ENCODE peak calls at places on chromosome 2, in nine cellular contexts. O, F, U, X, V, B, T, E and Z are unnamed samples.
A peak's percentile ranks its signal among the peaks of the same experiment; 100 is the strongest.

GRCh38 chr2:143473206-143473605 is 344.0 kb downstream of the ARHGAP15 start:
- DNase-seq in O (peak; percentile 61), F (peak; percentile 68), U (no peak), X (peak; percentile 77), V (peak; percentile 62), B (no peak), T (no peak), E (no peak), Z (peak; percentile 75)

GRCh38 chr2:219045937-219046550 is 4.7 kb upstream of the CFAP65 start:
- DNase-seq in O (peak; percentile 35), F (peak; percentile 51), U (no peak), X (peak; percentile 25), V (no peak), B (no peak), T (no peak), E (no peak), Z (peak; percentile 61)

GRCh38 chr2:37287966-37288365 is 36.7 kb downstream of the PRKD3 start:
- DNase-seq in O (no peak), F (no peak), U (no peak), X (no peak), V (no peak), B (no peak), T (no peak), E (no peak), Z (no peak)

GRCh38 chr2:227848586-227848985 is 22.8 kb upstream of the DAW1 start:
- DNase-seq in O (no peak), F (no peak), U (peak; percentile 33), X (no peak), V (no peak), B (no peak), T (peak; percentile 65), E (peak; percentile 30), Z (no peak)

GRCh38 chr2:45724329-45724728 is 72.9 kb downstream of the PRKCE start:
- DNase-seq in O (no peak), F (no peak), U (no peak), X (no peak), V (no peak), B (no peak), T (no peak), E (no peak), Z (no peak)

GRCh38 chr2:160228141-160228963 is 28.3 kb upstream of the ITGB6 start:
- DNase-seq in O (peak; percentile 95), F (peak; percentile 78), U (peak; percentile 95), X (peak; percentile 97), V (peak; percentile 72), B (no peak), T (no peak), E (no peak), Z (peak; percentile 83)

GRCh38 chr2:101026253-101026701 is 24.2 kb downstream of the RPL31 start:
- DNase-seq in O (no peak), F (no peak), U (no peak), X (no peak), V (no peak), B (no peak), T (no peak), E (no peak), Z (no peak)

GRCh38 chr2:222568866-222569265 is 87.0 kb downstream of the FARSB start:
- DNase-seq in O (peak; percentile 82), F (peak; percentile 81), U (no peak), X (peak; percentile 81), V (peak; percentile 60), B (no peak), T (no peak), E (no peak), Z (peak; percentile 58)

GRCh38 chr2:105168543-105168942 is 73.0 kb upstream of the GPR45 start:
- DNase-seq in O (no peak), F (no peak), U (no peak), X (no peak), V (no peak), B (no peak), T (no peak), E (no peak), Z (no peak)

GRCh38 chr2:186530314-186530713 is 44.3 kb downstream of the ZC3H15 start:
- DNase-seq in O (no peak), F (no peak), U (no peak), X (no peak), V (no peak), B (no peak), T (no peak), E (no peak), Z (no peak)

GRCh38 chr2:232870002-232870765 is at the start of gene SNORC:
- DNase-seq in O (no peak), F (no peak), U (no peak), X (no peak), V (no peak), B (no peak), T (no peak), E (no peak), Z (no peak)

GRCh38 chr2:157336137-157336721 is 10.6 kb upstream of the ERMN start:
- DNase-seq in O (peak; percentile 25), F (peak; percentile 49), U (no peak), X (peak; percentile 22), V (peak; percentile 38), B (peak; percentile 23), T (no peak), E (peak; percentile 40), Z (peak; percentile 57)

GRCh38 chr2:58289029-58289428 is 47.9 kb upstream of the FANCL start:
- DNase-seq in O (no peak), F (no peak), U (peak; percentile 15), X (peak; percentile 1), V (no peak), B (no peak), T (no peak), E (no peak), Z (no peak)

GRCh38 chr2:29115797-29116781 is 874 bp downstream of the CLIP4 start:
- DNase-seq in O (peak; percentile 74), F (peak; percentile 88), U (no peak), X (peak; percentile 79), V (peak; percentile 91), B (peak; percentile 83), T (peak; percentile 76), E (peak; percentile 71), Z (peak; percentile 85)

GRCh38 chr2:173997269-173997668 is 32.1 kb upstream of the SP3 start:
- DNase-seq in O (no peak), F (peak; percentile 85), U (no peak), X (peak; percentile 36), V (peak; percentile 88), B (no peak), T (peak; percentile 52), E (peak; percentile 76), Z (peak; percentile 63)

GRCh38 chr2:232398293-232399034 is 8.2 kb upstream of the ALPG start:
- DNase-seq in O (no peak), F (no peak), U (no peak), X (no peak), V (no peak), B (no peak), T (no peak), E (no peak), Z (no peak)

GRCh38 chr2:95024960-95025405 is 525 bp upstream of the MAL start:
- DNase-seq in O (no peak), F (no peak), U (no peak), X (no peak), V (no peak), B (no peak), T (no peak), E (no peak), Z (no peak)

GRCh38 chr2:95022309-95023221 is 2.9 kb upstream of the MAL start:
- DNase-seq in O (peak; percentile 52), F (peak; percentile 66), U (no peak), X (peak; percentile 32), V (peak; percentile 46), B (peak; percentile 81), T (peak; percentile 84), E (peak; percentile 65), Z (peak; percentile 62)

GRCh38 chr2:95024306-95024880 is 1.1 kb upstream of the MAL start:
- DNase-seq in O (no peak), F (no peak), U (no peak), X (no peak), V (no peak), B (no peak), T (no peak), E (no peak), Z (no peak)

GRCh38 chr2:95021847-95022246 is 3.7 kb upstream of the MAL start:
- DNase-seq in O (no peak), F (no peak), U (no peak), X (no peak), V (no peak), B (no peak), T (no peak), E (no peak), Z (no peak)

DNA sequence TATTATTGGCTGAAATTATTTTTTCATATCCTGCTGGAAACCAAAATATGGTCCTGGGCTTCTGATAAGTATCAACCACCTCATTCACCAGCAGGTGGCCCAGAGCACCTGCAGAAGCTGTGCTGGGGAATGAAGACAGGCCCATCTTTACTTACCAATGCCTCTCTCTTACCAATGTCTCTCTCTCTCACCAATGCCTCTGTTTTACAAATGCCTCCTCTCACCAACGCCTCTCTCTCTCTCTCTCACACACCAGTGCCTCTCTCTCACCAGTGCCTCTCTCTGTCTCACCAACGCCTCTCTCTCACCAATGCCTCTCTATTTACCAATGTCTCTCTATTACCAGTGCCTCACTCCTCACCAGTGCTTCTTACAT is 2.3 kb upstream of the MAL start:
- DNase-seq in O (no peak), F (no peak), U (no peak), X (no peak), V (no peak), B (peak; percentile 73), T (no peak), E (no peak), Z (no peak)
- TF ChIP-seq CTCF in O (no peak), F (no peak), U (peak; percentile 72), X (peak; percentile 13), V (no peak), B (peak; percentile 51), T (peak; percentile 76), E (no peak), Z (no peak)

GRCh38 chr2:238890131-238890530 is 42.2 kb downstream of the TWIST2 start:
- DNase-seq in O (no peak), F (no peak), U (no peak), X (no peak), V (no peak), B (no peak), T (no peak), E (no peak), Z (no peak)
- H3K4me3 ChIP-seq in O (no peak overlapping the region), F (no peak overlapping the region), U (no peak overlapping the region), X (no peak overlapping the region), V (no peak overlapping the region), B (no peak overlapping the region), T (no peak overlapping the region), E (no peak overlapping the region), Z (no peak overlapping the region)

DNA sequence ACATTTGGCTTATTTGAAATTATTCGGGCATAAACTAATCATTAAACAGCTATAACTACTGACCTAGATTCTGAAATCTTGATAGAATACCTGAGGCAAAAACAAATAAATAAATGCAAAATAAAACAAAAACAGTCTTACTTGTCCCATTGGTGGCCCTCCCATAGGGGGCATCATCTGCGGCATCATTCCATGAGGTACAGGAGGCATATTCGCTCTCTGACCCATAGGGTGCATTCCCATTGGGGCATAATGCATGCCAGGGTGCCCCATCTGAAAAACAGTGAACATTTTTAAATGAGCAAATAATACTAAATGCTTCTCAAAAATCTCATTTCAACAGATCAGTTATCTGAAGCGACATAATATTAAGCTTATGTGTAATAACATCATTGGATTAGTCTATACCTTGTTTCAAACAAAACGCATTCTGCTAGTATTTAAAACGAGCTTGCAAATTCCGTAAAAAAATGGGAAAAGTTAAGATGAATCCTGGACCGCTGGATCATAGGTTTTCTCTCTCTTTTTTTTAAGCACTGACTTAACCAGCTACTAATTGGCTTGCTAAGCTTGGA is 1.3 kb downstream of the PRPF40A start:
- DNase-seq in O (no peak), F (peak; percentile 20), U (no peak), X (no peak), V (peak; percentile 13), B (peak; percentile 25), T (no peak), E (no peak), Z (peak; percentile 32)
- TF ChIP-seq CTCF in O (peak; percentile 63), F (peak; percentile 66), U (peak; percentile 75), X (peak; percentile 63), V (peak; percentile 53), B (peak; percentile 30), T (peak; percentile 71), E (peak; percentile 31), Z (peak; percentile 59)

GRCh38 chr2:215430528-215431187 is 5.2 kb downstream of the FN1 start:
- DNase-seq in O (peak; percentile 70), F (peak; percentile 80), U (no peak), X (peak; percentile 79), V (peak; percentile 87), B (no peak), T (no peak), E (no peak), Z (peak; percentile 78)
- H3K4me3 ChIP-seq in O (peak overlapping the region; percentile 95), F (peak overlapping the region; percentile 85), U (no peak overlapping the region), X (no peak overlapping the region), V (peak overlapping the region; percentile 89), B (no peak overlapping the region), T (no peak overlapping the region), E (no peak overlapping the region), Z (peak overlapping the region; percentile 90)